ENCODE peak calls at places on chromosomes 11 and 22, in seven cellular contexts. One of them, this sample, is unnamed.

GRCh38 chr11:8267831-8268529 is 4.3 kb upstream of the LMO1 start:
- DNase-seq in IMR-90: no peak
- DNase-seq in mesenchymal stem cell: no peak
- DNase-seq in mesendoderm: no peak
- DNase-seq in H9: no peak
- DNase-seq in H1: peak; percentile 73
- DNase-seq in neuronal stem cell: no peak
- DNase-seq in this sample: no peak

GRCh38 chr11:70531281-70532065 is 133.1 kb downstream of the CTTN start:
- DNase-seq in IMR-90: no peak
- DNase-seq in mesenchymal stem cell: no peak
- DNase-seq in mesendoderm: no peak
- DNase-seq in H9: no peak
- DNase-seq in H1: no peak
- DNase-seq in neuronal stem cell: no peak
- DNase-seq in this sample: no peak

GRCh38 chr11:89521294-89521693 is 30.1 kb upstream of the NOX4 start:
- DNase-seq in IMR-90: peak; percentile 23
- DNase-seq in mesenchymal stem cell: no peak
- DNase-seq in mesendoderm: no peak
- DNase-seq in H9: no peak
- DNase-seq in H1: no peak
- DNase-seq in neuronal stem cell: no peak
- DNase-seq in this sample: no peak

GRCh38 chr22:22519591-22519990 is 479 bp downstream of the ZNF280A start:
- DNase-seq in IMR-90: no peak
- DNase-seq in mesenchymal stem cell: no peak
- DNase-seq in mesendoderm: no peak
- DNase-seq in H9: no peak
- DNase-seq in H1: no peak
- DNase-seq in neuronal stem cell: no peak
- DNase-seq in this sample: no peak

GRCh38 chr11:44766112-44766971 is 39.6 kb downstream of the TSPAN18 start:
- DNase-seq in IMR-90: peak; percentile 93
- DNase-seq in mesenchymal stem cell: peak; percentile 94
- DNase-seq in mesendoderm: peak; percentile 79
- DNase-seq in H9: peak; percentile 22
- DNase-seq in H1: peak; percentile 38
- DNase-seq in neuronal stem cell: no peak
- DNase-seq in this sample: no peak

GRCh38 chr11:113401718-113402117 is 14.1 kb downstream of the ANKK1 start:
- DNase-seq in IMR-90: no peak
- DNase-seq in mesenchymal stem cell: no peak
- DNase-seq in mesendoderm: no peak
- DNase-seq in H9: no peak
- DNase-seq in H1: no peak
- DNase-seq in neuronal stem cell: no peak
- DNase-seq in this sample: no peak

GRCh38 chr11:124745835-124746620 is 6.0 kb downstream of the VSIG2 start:
- DNase-seq in IMR-90: no peak
- DNase-seq in mesenchymal stem cell: no peak
- DNase-seq in mesendoderm: no peak
- DNase-seq in H9: peak; percentile 64
- DNase-seq in H1: peak; percentile 76
- DNase-seq in neuronal stem cell: no peak
- DNase-seq in this sample: peak; percentile 52

GRCh38 chr11:108724974-108725689 is 60.3 kb downstream of the DDX10 start:
- DNase-seq in IMR-90: no peak
- DNase-seq in mesenchymal stem cell: no peak
- DNase-seq in mesendoderm: no peak
- DNase-seq in H9: no peak
- DNase-seq in H1: no peak
- DNase-seq in neuronal stem cell: no peak
- DNase-seq in this sample: no peak

GRCh38 chr22:42863349-42863911 is 6.4 kb upstream of the ARFGAP3 start:
- DNase-seq in IMR-90: peak; percentile 88
- DNase-seq in mesenchymal stem cell: peak; percentile 80
- DNase-seq in mesendoderm: no peak
- DNase-seq in H9: no peak
- DNase-seq in H1: no peak
- DNase-seq in neuronal stem cell: no peak
- DNase-seq in this sample: peak; percentile 83

GRCh38 chr11:27605422-27605821 is 94.8 kb downstream of the BDNF start:
- DNase-seq in IMR-90: no peak
- DNase-seq in mesenchymal stem cell: no peak
- DNase-seq in mesendoderm: no peak
- DNase-seq in H9: no peak
- DNase-seq in H1: no peak
- DNase-seq in neuronal stem cell: no peak
- DNase-seq in this sample: no peak

GRCh38 chr11:128336203-128336602 is 251.2 kb downstream of the ETS1 start:
- DNase-seq in IMR-90: peak; percentile 82
- DNase-seq in mesenchymal stem cell: peak; percentile 82
- DNase-seq in mesendoderm: peak; percentile 27
- DNase-seq in H9: no peak
- DNase-seq in H1: no peak
- DNase-seq in neuronal stem cell: no peak
- DNase-seq in this sample: peak; percentile 22

GRCh38 chr11:44943118-44943517 is 7.6 kb downstream of the TP53I11 start:
- DNase-seq in IMR-90: no peak
- DNase-seq in mesenchymal stem cell: no peak
- DNase-seq in mesendoderm: no peak
- DNase-seq in H9: no peak
- DNase-seq in H1: no peak
- DNase-seq in neuronal stem cell: no peak
- DNase-seq in this sample: no peak

GRCh38 chr11:8070417-8071101 is 10.5 kb upstream of the TUB start:
- DNase-seq in IMR-90: peak; percentile 61
- DNase-seq in mesenchymal stem cell: peak; percentile 46
- DNase-seq in mesendoderm: no peak
- DNase-seq in H9: no peak
- DNase-seq in H1: no peak
- DNase-seq in neuronal stem cell: no peak
- DNase-seq in this sample: peak; percentile 25

GRCh38 chr22:46734830-46735453 is 3.1 kb downstream of the CERK start:
- DNase-seq in IMR-90: no peak
- DNase-seq in mesenchymal stem cell: peak; percentile 4
- DNase-seq in mesendoderm: no peak
- DNase-seq in H9: no peak
- DNase-seq in H1: no peak
- DNase-seq in neuronal stem cell: no peak
- DNase-seq in this sample: peak; percentile 18

GRCh38 chr11:134683860-134684259 is 271.8 kb upstream of the B3GAT1 start:
- DNase-seq in IMR-90: no peak
- DNase-seq in mesenchymal stem cell: no peak
- DNase-seq in mesendoderm: no peak
- DNase-seq in H9: no peak
- DNase-seq in H1: no peak
- DNase-seq in neuronal stem cell: no peak
- DNase-seq in this sample: no peak

GRCh38 chr22:38718414-38718813 is 12.7 kb downstream of the GTPBP1 start:
- DNase-seq in IMR-90: peak; percentile 81
- DNase-seq in mesenchymal stem cell: peak; percentile 92
- DNase-seq in mesendoderm: peak; percentile 88
- DNase-seq in H9: no peak
- DNase-seq in H1: no peak
- DNase-seq in neuronal stem cell: no peak
- DNase-seq in this sample: peak; percentile 83

GRCh38 chr11:65719887-65720236 is 736 bp downstream of the RNASEH2C start:
- DNase-seq in IMR-90: peak; percentile 36
- DNase-seq in mesenchymal stem cell: peak; percentile 60
- DNase-seq in mesendoderm: no peak
- DNase-seq in H9: no peak
- DNase-seq in H1: no peak
- DNase-seq in neuronal stem cell: no peak
- DNase-seq in this sample: no peak

GRCh38 chr11:131371791-131372104 is 1.3 kb downstream of the NTM start:
- DNase-seq in IMR-90: no peak
- DNase-seq in mesenchymal stem cell: no peak
- DNase-seq in mesendoderm: no peak
- DNase-seq in H9: no peak
- DNase-seq in H1: no peak
- DNase-seq in neuronal stem cell: no peak
- DNase-seq in this sample: no peak

GRCh38 chr11:71248656-71249055 is 3.7 kb downstream of the SHANK2 start:
- DNase-seq in IMR-90: no peak
- DNase-seq in mesenchymal stem cell: no peak
- DNase-seq in mesendoderm: no peak
- DNase-seq in H9: peak; percentile 24
- DNase-seq in H1: no peak
- DNase-seq in neuronal stem cell: no peak
- DNase-seq in this sample: no peak

GRCh38 chr11:76637491-76638266 is 32.9 kb downstream of the LRRC32 start:
- DNase-seq in IMR-90: no peak
- DNase-seq in mesenchymal stem cell: no peak
- DNase-seq in mesendoderm: no peak
- DNase-seq in H9: peak; percentile 14
- DNase-seq in H1: no peak
- DNase-seq in neuronal stem cell: no peak
- DNase-seq in this sample: no peak

GRCh38 chr22:19174106-19175025 is 4.2 kb downstream of the SLC25A1 start:
- DNase-seq in IMR-90: peak; percentile 42
- DNase-seq in mesenchymal stem cell: peak; percentile 56
- DNase-seq in mesendoderm: peak; percentile 68
- DNase-seq in H9: peak; percentile 65
- DNase-seq in H1: peak; percentile 64
- DNase-seq in neuronal stem cell: no peak
- DNase-seq in this sample: no peak

GRCh38 chr11:44016129-44016528 is 31.7 kb upstream of the ACCSL start:
- DNase-seq in IMR-90: peak; percentile 67
- DNase-seq in mesenchymal stem cell: peak; percentile 89
- DNase-seq in mesendoderm: no peak
- DNase-seq in H9: peak; percentile 22
- DNase-seq in H1: peak; percentile 23
- DNase-seq in neuronal stem cell: no peak
- DNase-seq in this sample: no peak

GRCh38 chr22:32307055-32307454 is 50.6 kb upstream of the RFPL3 start:
- DNase-seq in IMR-90: no peak
- DNase-seq in mesenchymal stem cell: no peak
- DNase-seq in mesendoderm: no peak
- DNase-seq in H9: no peak
- DNase-seq in H1: no peak
- DNase-seq in neuronal stem cell: no peak
- DNase-seq in this sample: no peak

DNA sequence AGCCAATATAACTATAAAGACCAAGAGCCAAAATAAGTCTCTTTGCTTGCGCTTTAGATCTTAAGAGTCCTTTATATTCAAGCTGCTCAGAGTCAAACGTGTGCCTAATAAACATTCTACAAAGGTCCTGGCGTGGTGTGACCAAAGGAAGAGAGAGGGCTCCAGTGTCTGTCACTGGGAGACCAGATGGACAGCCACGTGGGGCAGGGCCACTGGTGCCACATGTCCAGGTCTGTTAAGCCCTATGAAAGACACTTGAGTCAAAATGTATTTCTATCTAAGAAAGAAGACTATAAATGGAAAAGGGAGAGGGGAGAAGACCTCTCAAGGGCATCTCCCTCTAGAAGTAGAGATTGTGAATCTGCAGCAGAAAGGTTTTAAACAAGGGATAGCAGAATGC is 32.2 kb upstream of the EHF start:
- DNase-seq in IMR-90: no peak
- DNase-seq in mesenchymal stem cell: no peak
- DNase-seq in mesendoderm: no peak
- DNase-seq in H9: no peak
- DNase-seq in H1: no peak
- DNase-seq in neuronal stem cell: no peak
- DNase-seq in this sample: no peak
- H3K9ac ChIP-seq in IMR-90: no peak overlapping the region
- H3K9ac ChIP-seq in mesenchymal stem cell: no peak overlapping the region
- H3K9ac ChIP-seq in mesendoderm: no peak overlapping the region
- H3K9ac ChIP-seq in H9: no peak overlapping the region
- H3K9ac ChIP-seq in H1: no peak overlapping the region
- H3K9ac ChIP-seq in neuronal stem cell: no peak overlapping the region
- H3K9ac ChIP-seq in this sample: no peak overlapping the region

GRCh38 chr11:74009230-74009547 is 304 bp upstream of the UCP3 start:
- DNase-seq in IMR-90: no peak
- DNase-seq in mesenchymal stem cell: no peak
- DNase-seq in mesendoderm: no peak
- DNase-seq in H9: no peak
- DNase-seq in H1: no peak
- DNase-seq in neuronal stem cell: no peak
- DNase-seq in this sample: no peak
- H3K18ac ChIP-seq in IMR-90: no peak overlapping the region
- H3K18ac ChIP-seq in mesenchymal stem cell: no peak overlapping the region
- H3K18ac ChIP-seq in mesendoderm: no peak overlapping the region
- H3K18ac ChIP-seq in H9: no peak overlapping the region
- H3K18ac ChIP-seq in H1: no peak overlapping the region
- H3K18ac ChIP-seq in neuronal stem cell: no peak overlapping the region
- H3K18ac ChIP-seq in this sample: no peak overlapping the region

GRCh38 chr11:72732329-72732728 is 19.9 kb downstream of the ARAP1 start:
- DNase-seq in IMR-90: no peak
- DNase-seq in mesenchymal stem cell: no peak
- DNase-seq in mesendoderm: no peak
- DNase-seq in H9: no peak
- DNase-seq in H1: no peak
- DNase-seq in neuronal stem cell: no peak
- DNase-seq in this sample: no peak
- H3K27ac ChIP-seq in IMR-90: no peak overlapping the region
- H3K27ac ChIP-seq in mesenchymal stem cell: no peak overlapping the region
- H3K27ac ChIP-seq in mesendoderm: no peak overlapping the region
- H3K27ac ChIP-seq in H9: no peak overlapping the region
- H3K27ac ChIP-seq in H1: no peak overlapping the region
- H3K27ac ChIP-seq in neuronal stem cell: no peak overlapping the region
- H3K27ac ChIP-seq in this sample: no peak overlapping the region

GRCh38 chr11:75402002-75402773 is 2.9 kb downstream of the RPS3 start:
- DNase-seq in IMR-90: no peak
- DNase-seq in mesenchymal stem cell: no peak
- DNase-seq in mesendoderm: no peak
- DNase-seq in H9: no peak
- DNase-seq in H1: no peak
- DNase-seq in neuronal stem cell: no peak
- DNase-seq in this sample: no peak

GRCh38 chr11:75400110-75400865 is 970 bp downstream of the RPS3 start:
- DNase-seq in IMR-90: peak; percentile 14
- DNase-seq in mesenchymal stem cell: peak; percentile 46
- DNase-seq in mesendoderm: no peak
- DNase-seq in H9: no peak
- DNase-seq in H1: no peak
- DNase-seq in neuronal stem cell: no peak
- DNase-seq in this sample: peak; percentile 28

GRCh38 chr11:75403037-75403436 is 3.7 kb downstream of the RPS3 start:
- DNase-seq in IMR-90: no peak
- DNase-seq in mesenchymal stem cell: no peak
- DNase-seq in mesendoderm: no peak
- DNase-seq in H9: no peak
- DNase-seq in H1: no peak
- DNase-seq in neuronal stem cell: no peak
- DNase-seq in this sample: no peak

GRCh38 chr11:75399344-75400109 is at the start of gene RPS3:
- DNase-seq in IMR-90: peak; percentile 91
- DNase-seq in mesenchymal stem cell: peak; percentile 95
- DNase-seq in mesendoderm: peak; percentile 96
- DNase-seq in H9: peak; percentile 90
- DNase-seq in H1: peak; percentile 90
- DNase-seq in neuronal stem cell: peak; percentile 89
- DNase-seq in this sample: peak; percentile 95

DNA sequence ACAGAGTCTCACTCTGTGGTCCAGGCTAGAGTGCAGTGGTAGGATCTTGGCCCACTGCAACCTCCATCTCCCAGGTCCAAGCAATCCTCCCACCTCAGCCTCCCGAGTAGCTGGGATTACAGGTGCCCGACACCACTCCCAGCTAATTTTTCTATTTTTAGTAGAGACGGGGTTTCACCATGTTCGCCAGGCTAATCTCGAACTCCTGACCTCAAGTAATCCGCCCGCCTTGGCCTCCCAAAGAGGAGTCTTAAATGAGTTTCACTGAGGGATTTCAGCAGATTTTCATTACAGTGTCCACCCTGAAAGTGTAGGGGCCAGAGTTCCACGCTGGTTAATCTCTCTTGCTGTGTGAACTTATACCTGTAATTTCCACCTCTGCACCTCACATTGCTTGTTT is 412 bp upstream of the RPS3 start:
- DNase-seq in IMR-90: no peak
- DNase-seq in mesenchymal stem cell: no peak
- DNase-seq in mesendoderm: no peak
- DNase-seq in H9: no peak
- DNase-seq in H1: no peak
- DNase-seq in neuronal stem cell: no peak
- DNase-seq in this sample: no peak
- H3K9ac ChIP-seq in IMR-90: no peak overlapping the region
- H3K9ac ChIP-seq in mesenchymal stem cell: no peak overlapping the region
- H3K9ac ChIP-seq in mesendoderm: no peak overlapping the region
- H3K9ac ChIP-seq in H9: no peak overlapping the region
- H3K9ac ChIP-seq in H1: no peak overlapping the region
- H3K9ac ChIP-seq in neuronal stem cell: no peak overlapping the region
- H3K9ac ChIP-seq in this sample: no peak overlapping the region